ENCODE peak calls at places on chromosomes 13 and 19, in six cellular contexts. H is esophagus squamous epithelium, R is mucosa of descending colon, N is AG10803, F is Calu3, L is right atrium auricular region. I is an unnamed sample.

GRCh38 chr13:105665284-105665683 is 870.2 kb downstream of the EFNB2 start:
- DNase-seq in H (no peak), R (no peak), N (peak; percentile 51), F (no peak), L (no peak), I (no peak)

GRCh38 chr19:15469513-15470297 is 5.4 kb upstream of the RASAL3 start:
- DNase-seq in H (no peak), R (no peak), N (no peak), F (no peak), L (no peak), I (no peak)

GRCh38 chr13:56338421-56338820 is 802.3 kb upstream of the PRR20A start:
- DNase-seq in H (no peak), R (no peak), N (no peak), F (no peak), L (no peak), I (no peak)

GRCh38 chr13:41995946-41996345 is 35.0 kb upstream of the VWA8 start:
- DNase-seq in H (no peak), R (no peak), N (no peak), F (no peak), L (no peak), I (no peak)

GRCh38 chr13:50400035-50400726 is 384.9 kb downstream of the KCNRG start:
- DNase-seq in H (no peak), R (no peak), N (no peak), F (no peak), L (no peak), I (no peak)

GRCh38 chr19:40691421-40692211 is 1.2 kb upstream of the NUMBL start:
- DNase-seq in H (no peak), R (peak; percentile 36), N (no peak), F (no peak), L (no peak), I (peak; percentile 24)

GRCh38 chr13:106038752-106039151 is 496.7 kb downstream of the EFNB2 start:
- DNase-seq in H (no peak), R (no peak), N (peak; percentile 84), F (no peak), L (no peak), I (no peak)

GRCh38 chr19:10206226-10206873 is 11.6 kb upstream of the DNMT1 start:
- DNase-seq in H (no peak), R (no peak), N (peak; percentile 41), F (peak; percentile 70), L (no peak), I (no peak)

GRCh38 chr13:102903659-102904407 is 58.0 kb downstream of the ERCC5 start:
- DNase-seq in H (no peak), R (no peak), N (peak; percentile 12), F (no peak), L (no peak), I (no peak)

GRCh38 chr19:44777715-44778347 is at the start of gene CBLC:
- DNase-seq in H (no peak), R (peak; percentile 91), N (no peak), F (peak; percentile 99), L (no peak), I (peak; percentile 97)

GRCh38 chr19:48814895-48815294 is 4.1 kb upstream of the BCAT2 start:
- DNase-seq in H (no peak), R (peak; percentile 23), N (no peak), F (no peak), L (no peak), I (no peak)

GRCh38 chr19:48813123-48813911 is 2.5 kb upstream of the BCAT2 start:
- DNase-seq in H (no peak), R (no peak), N (no peak), F (no peak), L (no peak), I (no peak)

GRCh38 chr19:48817585-48818124 is 6.8 kb upstream of the BCAT2 start:
- DNase-seq in H (no peak), R (peak; percentile 27), N (no peak), F (no peak), L (no peak), I (no peak)

GRCh38 chr19:48818234-48818823 is 7.5 kb upstream of the BCAT2 start:
- DNase-seq in H (no peak), R (peak; percentile 52), N (no peak), F (no peak), L (no peak), I (peak; percentile 85)

DNA sequence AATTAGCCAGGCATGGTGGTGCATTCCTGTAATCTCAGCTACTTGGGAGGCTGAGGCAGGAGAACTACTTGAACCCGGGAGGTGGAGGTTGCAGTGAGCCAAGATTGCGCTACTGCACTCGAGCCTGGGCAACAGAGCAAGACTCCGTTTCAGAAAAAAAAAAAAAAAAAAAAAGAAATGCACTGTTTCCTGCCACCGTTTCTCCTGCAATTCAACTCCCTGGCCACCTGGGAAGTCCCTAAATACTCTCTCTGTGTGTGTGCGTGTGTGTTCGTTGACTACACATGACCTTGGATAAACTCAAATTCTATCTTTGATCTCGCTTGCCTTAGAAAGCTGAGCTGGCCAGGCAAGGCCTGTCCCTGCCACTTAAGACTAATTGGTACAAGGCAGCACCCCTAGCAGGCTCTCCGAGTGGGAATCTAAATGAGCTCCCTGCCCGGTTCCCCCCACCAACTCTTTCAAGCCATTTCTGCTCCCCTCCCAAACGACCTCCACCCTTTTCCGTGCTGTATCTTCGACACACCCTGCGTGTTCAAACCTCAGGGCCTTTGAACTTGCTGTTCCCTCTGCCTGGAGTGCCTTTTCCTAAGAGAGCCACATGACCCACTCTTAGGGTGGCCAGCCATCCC is 5.2 kb upstream of the BCAT2 start:
- DNase-seq in H (no peak), R (peak; percentile 29), N (peak; percentile 45), F (peak; percentile 27), L (no peak), I (peak; percentile 84)
- TF ChIP-seq CTCF in H (peak; percentile 3), R (no peak), N (peak; percentile 4), F (no peak), L (no peak), I (peak; percentile 15)

GRCh38 chr19:31885280-31885853 is 460.0 kb upstream of the ZNF507 start:
- DNase-seq in H (no peak), R (no peak), N (no peak), F (no peak), L (no peak), I (no peak)

GRCh38 chr19:31883299-31883990 is 462.0 kb upstream of the ZNF507 start:
- DNase-seq in H (no peak), R (no peak), N (no peak), F (no peak), L (no peak), I (no peak)

GRCh38 chr19:31880283-31880682 is 465.1 kb upstream of the ZNF507 start:
- DNase-seq in H (no peak), R (no peak), N (no peak), F (no peak), L (no peak), I (no peak)

GRCh38 chr19:31881988-31882387 is 463.4 kb upstream of the ZNF507 start:
- DNase-seq in H (no peak), R (no peak), N (no peak), F (no peak), L (no peak), I (no peak)

GRCh38 chr19:31882709-31883108 is 462.7 kb upstream of the ZNF507 start:
- DNase-seq in H (no peak), R (no peak), N (no peak), F (no peak), L (no peak), I (no peak)
- TF ChIP-seq CTCF in H (no peak), R (no peak), N (no peak), F (no peak), L (no peak), I (no peak)

GRCh38 chr19:12763100-12763499 is 11.5 kb downstream of the BEST2 start:
- DNase-seq in H (no peak), R (no peak), N (no peak), F (no peak), L (no peak), I (no peak)

GRCh38 chr19:12767666-12768065 is 7.7 kb downstream of the HOOK2 start:
- DNase-seq in H (no peak), R (no peak), N (no peak), F (no peak), L (no peak), I (no peak)

GRCh38 chr19:12764698-12765097 is 10.7 kb downstream of the HOOK2 start:
- DNase-seq in H (no peak), R (no peak), N (no peak), F (no peak), L (no peak), I (no peak)

GRCh38 chr19:12767150-12767549 is 8.2 kb downstream of the HOOK2 start:
- DNase-seq in H (no peak), R (no peak), N (no peak), F (no peak), L (no peak), I (no peak)

GRCh38 chr19:12766051-12766521 is 9.3 kb downstream of the HOOK2 start:
- DNase-seq in H (no peak), R (peak; percentile 94), N (peak; percentile 63), F (no peak), L (peak; percentile 86), I (peak; percentile 91)
- TF ChIP-seq CTCF in H (peak; percentile 75), R (peak; percentile 94), N (peak; percentile 51), F (peak; percentile 42), L (peak; percentile 99), I (peak; percentile 88)

GRCh38 chr13:111068009-111068350 is 47.1 kb upstream of the ARHGEF7 start:
- DNase-seq in H (no peak), R (no peak), N (no peak), F (no peak), L (no peak), I (no peak)
- TF ChIP-seq CTCF in H (no peak), R (no peak), N (no peak), F (no peak), L (peak; percentile 3), I (no peak)

GRCh38 chr19:51799311-51799997 is 4.5 kb downstream of the FPR3 start:
- DNase-seq in H (no peak), R (peak; percentile 41), N (peak; percentile 99), F (peak; percentile 61), L (peak; percentile 96), I (peak; percentile 65)
- TF ChIP-seq CTCF in H (no peak), R (no peak), N (peak; percentile 38), F (no peak), L (peak; percentile 35), I (no peak)

DNA sequence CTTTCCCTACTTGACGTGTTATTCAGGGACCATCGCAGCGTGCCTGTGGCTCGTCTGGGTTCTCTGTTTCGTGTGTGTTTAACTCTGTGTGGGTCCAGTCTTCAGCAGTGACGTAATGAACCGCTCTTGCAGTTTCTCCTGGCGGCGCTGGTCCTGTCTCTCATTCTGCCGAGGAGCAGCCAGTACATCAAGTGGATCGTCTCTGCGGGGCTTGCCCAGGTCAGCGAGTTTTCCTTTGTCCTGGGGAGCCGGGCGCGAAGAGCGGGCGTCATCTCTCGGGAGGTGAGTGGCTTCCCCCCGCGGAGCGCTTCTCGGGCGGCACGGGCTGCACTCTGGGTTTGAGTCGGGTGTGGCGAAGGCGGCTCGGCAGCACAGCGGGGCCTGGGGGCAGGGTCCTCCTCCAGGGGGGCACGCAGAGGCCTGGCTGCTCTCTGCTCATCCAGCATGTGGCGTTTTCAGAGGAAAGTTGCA is 36.3 kb upstream of the TFDP1 start:
- DNase-seq in H (no peak), R (no peak), N (peak; percentile 38), F (no peak), L (no peak), I (peak; percentile 9)
- TF ChIP-seq CTCF in H (no peak), R (no peak), N (no peak), F (no peak), L (no peak), I (no peak)

GRCh38 chr19:3281026-3281425 is 56.6 kb downstream of the CELF5 start:
- DNase-seq in H (no peak), R (no peak), N (no peak), F (no peak), L (no peak), I (no peak)
- TF ChIP-seq CTCF in H (no peak), R (no peak), N (no peak), F (no peak), L (no peak), I (no peak)